ENCODE peak calls at places on chromosomes 6 and 20, in six cellular contexts. One of them, this sample, is unnamed.
A peak's percentile ranks its signal among the peaks of the same experiment; 100 is the strongest.

GRCh38 chr20:36093025-36093803 is 61.3 kb upstream of the EPB41L1 start:
- DNase-seq in DND-41: peak; percentile 27
- DNase-seq in astrocyte: no peak
- DNase-seq in SK-N-MC: no peak
- DNase-seq in endothelial cell of umbilical vein: peak; percentile 24
- DNase-seq in HCT116: no peak
- DNase-seq in this sample: peak; percentile 55

GRCh38 chr6:19327684-19328083 is 509.5 kb upstream of the ID4 start:
- DNase-seq in DND-41: no peak
- DNase-seq in astrocyte: no peak
- DNase-seq in SK-N-MC: no peak
- DNase-seq in endothelial cell of umbilical vein: no peak
- DNase-seq in HCT116: no peak
- DNase-seq in this sample: no peak

GRCh38 chr20:2734899-2735298 is 42.3 kb downstream of the EBF4 start:
- DNase-seq in DND-41: no peak
- DNase-seq in astrocyte: no peak
- DNase-seq in SK-N-MC: no peak
- DNase-seq in endothelial cell of umbilical vein: no peak
- DNase-seq in HCT116: no peak
- DNase-seq in this sample: no peak

GRCh38 chr6:55705381-55705780 is 126.4 kb upstream of the HMGCLL1 start:
- DNase-seq in DND-41: no peak
- DNase-seq in astrocyte: no peak
- DNase-seq in SK-N-MC: no peak
- DNase-seq in endothelial cell of umbilical vein: peak; percentile 80
- DNase-seq in HCT116: no peak
- DNase-seq in this sample: no peak

GRCh38 chr6:2861071-2861821 is 19.6 kb upstream of the SERPINB1 start:
- DNase-seq in DND-41: peak; percentile 54
- DNase-seq in astrocyte: no peak
- DNase-seq in SK-N-MC: no peak
- DNase-seq in endothelial cell of umbilical vein: no peak
- DNase-seq in HCT116: no peak
- DNase-seq in this sample: no peak

GRCh38 chr20:16295534-16295933 is 277.7 kb downstream of the KIF16B start:
- DNase-seq in DND-41: no peak
- DNase-seq in astrocyte: no peak
- DNase-seq in SK-N-MC: no peak
- DNase-seq in endothelial cell of umbilical vein: no peak
- DNase-seq in HCT116: no peak
- DNase-seq in this sample: no peak

GRCh38 chr20:60113771-60114170 is 155.5 kb downstream of the CDH26 start:
- DNase-seq in DND-41: no peak
- DNase-seq in astrocyte: no peak
- DNase-seq in SK-N-MC: no peak
- DNase-seq in endothelial cell of umbilical vein: no peak
- DNase-seq in HCT116: no peak
- DNase-seq in this sample: no peak

GRCh38 chr6:44468835-44469234 is 81.3 kb downstream of the CDC5L start:
- DNase-seq in DND-41: no peak
- DNase-seq in astrocyte: no peak
- DNase-seq in SK-N-MC: no peak
- DNase-seq in endothelial cell of umbilical vein: no peak
- DNase-seq in HCT116: no peak
- DNase-seq in this sample: no peak

GRCh38 chr6:139490482-139490881 is 116.0 kb upstream of the CITED2 start:
- DNase-seq in DND-41: no peak
- DNase-seq in astrocyte: no peak
- DNase-seq in SK-N-MC: no peak
- DNase-seq in endothelial cell of umbilical vein: peak; percentile 16
- DNase-seq in HCT116: no peak
- DNase-seq in this sample: peak; percentile 51

GRCh38 chr20:40980106-40980827 is 48.4 kb upstream of the TOP1 start:
- DNase-seq in DND-41: no peak
- DNase-seq in astrocyte: no peak
- DNase-seq in SK-N-MC: no peak
- DNase-seq in endothelial cell of umbilical vein: no peak
- DNase-seq in HCT116: no peak
- DNase-seq in this sample: no peak

DNA sequence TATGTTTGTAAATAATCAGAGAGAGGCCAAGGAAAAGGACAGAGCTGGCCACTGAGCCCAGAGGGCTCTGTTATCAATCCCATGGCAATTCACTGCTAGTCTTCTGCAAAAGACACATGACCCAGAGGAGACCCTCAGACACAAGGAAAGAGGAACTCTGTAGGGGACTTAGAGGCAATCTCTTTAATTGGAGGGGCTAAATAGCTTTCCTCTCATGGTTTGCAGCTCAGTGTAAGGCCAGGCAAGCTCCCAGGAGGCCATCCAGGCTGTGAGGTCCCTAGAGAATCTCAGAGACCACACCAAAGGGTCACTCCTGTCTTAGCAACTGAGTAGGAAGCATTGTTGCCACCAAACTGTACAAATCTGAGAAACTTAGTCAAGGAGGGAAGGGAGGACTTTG is 10.0 kb upstream of the HLA-DOA start:
- DNase-seq in DND-41: no peak
- DNase-seq in astrocyte: no peak
- DNase-seq in SK-N-MC: no peak
- DNase-seq in endothelial cell of umbilical vein: no peak
- DNase-seq in HCT116: no peak
- DNase-seq in this sample: no peak
- H3K9ac ChIP-seq in DND-41: no peak overlapping the region
- H3K9ac ChIP-seq in astrocyte: no peak overlapping the region
- H3K9ac ChIP-seq in SK-N-MC: no peak overlapping the region
- H3K9ac ChIP-seq in endothelial cell of umbilical vein: no peak overlapping the region
- H3K9ac ChIP-seq in HCT116: no peak overlapping the region
- H3K9ac ChIP-seq in this sample: no peak overlapping the region

GRCh38 chr6:160355001-160355400 is 6.8 kb downstream of the SLC22A3 start:
- DNase-seq in DND-41: no peak
- DNase-seq in astrocyte: peak; percentile 23
- DNase-seq in SK-N-MC: no peak
- DNase-seq in endothelial cell of umbilical vein: no peak
- DNase-seq in HCT116: no peak
- DNase-seq in this sample: peak; percentile 32
- H3K27ac ChIP-seq in DND-41: no peak overlapping the region
- H3K27ac ChIP-seq in astrocyte: no peak overlapping the region
- H3K27ac ChIP-seq in SK-N-MC: no peak overlapping the region
- H3K27ac ChIP-seq in endothelial cell of umbilical vein: no peak overlapping the region
- H3K27ac ChIP-seq in HCT116: no peak overlapping the region
- H3K27ac ChIP-seq in this sample: no peak overlapping the region

GRCh38 chr6:7727951-7728854 is 2.3 kb downstream of the BMP6 start:
- DNase-seq in DND-41: no peak
- DNase-seq in astrocyte: no peak
- DNase-seq in SK-N-MC: no peak
- DNase-seq in endothelial cell of umbilical vein: no peak
- DNase-seq in HCT116: no peak
- DNase-seq in this sample: peak; percentile 30

GRCh38 chr6:7725412-7725811 is 487 bp upstream of the BMP6 start:
- DNase-seq in DND-41: no peak
- DNase-seq in astrocyte: no peak
- DNase-seq in SK-N-MC: no peak
- DNase-seq in endothelial cell of umbilical vein: no peak
- DNase-seq in HCT116: no peak
- DNase-seq in this sample: no peak

GRCh38 chr6:7727150-7727950 is 1.5 kb downstream of the BMP6 start:
- DNase-seq in DND-41: no peak
- DNase-seq in astrocyte: no peak
- DNase-seq in SK-N-MC: no peak
- DNase-seq in endothelial cell of umbilical vein: no peak
- DNase-seq in HCT116: no peak
- DNase-seq in this sample: peak; percentile 24

GRCh38 chr6:7725849-7726415 is at the start of gene BMP6:
- DNase-seq in DND-41: no peak
- DNase-seq in astrocyte: peak; percentile 74
- DNase-seq in SK-N-MC: peak; percentile 26
- DNase-seq in endothelial cell of umbilical vein: peak; percentile 95
- DNase-seq in HCT116: peak; percentile 71
- DNase-seq in this sample: peak; percentile 74

GRCh38 chr6:7726416-7727149 is 684 bp downstream of the BMP6 start:
- DNase-seq in DND-41: no peak
- DNase-seq in astrocyte: no peak
- DNase-seq in SK-N-MC: no peak
- DNase-seq in endothelial cell of umbilical vein: no peak
- DNase-seq in HCT116: no peak
- DNase-seq in this sample: no peak
- H3K9ac ChIP-seq in DND-41: no peak overlapping the region
- H3K9ac ChIP-seq in astrocyte: peak overlapping the region; percentile 52
- H3K9ac ChIP-seq in SK-N-MC: no peak overlapping the region
- H3K9ac ChIP-seq in endothelial cell of umbilical vein: peak overlapping the region; percentile 97
- H3K9ac ChIP-seq in HCT116: no peak overlapping the region
- H3K9ac ChIP-seq in this sample: no peak overlapping the region

DNA sequence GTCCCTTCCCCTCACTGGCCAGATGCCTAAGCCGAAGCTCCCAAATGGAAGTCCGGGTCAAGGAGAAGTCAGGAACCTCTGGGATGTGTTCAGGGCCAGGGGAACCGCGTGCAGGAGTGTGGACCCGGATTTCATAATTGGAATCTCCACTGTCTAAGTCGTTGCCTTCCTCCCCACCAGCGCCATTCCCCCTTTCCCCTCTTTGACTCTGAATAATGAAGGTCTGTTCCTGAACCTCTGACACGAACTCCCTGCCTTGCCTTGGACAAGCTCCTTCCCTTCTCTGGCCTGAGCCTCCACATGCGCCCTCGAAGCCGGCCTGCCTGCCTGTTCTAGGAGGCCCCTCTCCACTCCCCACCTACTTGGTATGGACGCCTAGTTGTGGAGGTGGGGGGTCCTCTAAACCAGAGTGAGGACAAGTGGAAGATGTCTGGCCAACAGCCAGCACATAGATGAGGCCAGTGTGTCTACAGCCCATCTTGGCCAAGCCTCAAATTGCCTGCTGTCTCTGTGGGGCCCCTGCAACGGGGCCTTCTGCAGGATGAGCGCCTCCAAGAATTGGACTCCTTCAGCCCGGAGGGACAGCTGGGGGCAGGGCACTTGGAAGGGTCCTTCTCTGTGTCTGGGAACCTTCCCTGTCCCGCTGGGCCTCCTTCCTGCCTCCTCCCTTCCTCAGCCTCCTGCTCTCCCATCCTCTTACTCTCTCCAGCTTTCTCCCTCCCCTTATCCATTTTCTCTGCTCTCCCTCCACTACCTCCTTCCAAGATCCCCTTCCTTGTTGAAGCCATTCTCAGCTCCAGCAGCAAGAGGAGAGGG is 1.5 kb downstream of the MDFI start:
- DNase-seq in DND-41: no peak
- DNase-seq in astrocyte: no peak
- DNase-seq in SK-N-MC: no peak
- DNase-seq in endothelial cell of umbilical vein: no peak
- DNase-seq in HCT116: no peak
- DNase-seq in this sample: peak; percentile 33
- H3K27ac ChIP-seq in DND-41: no peak overlapping the region
- H3K27ac ChIP-seq in astrocyte: no peak overlapping the region
- H3K27ac ChIP-seq in SK-N-MC: peak overlapping the region; percentile 100
- H3K27ac ChIP-seq in endothelial cell of umbilical vein: no peak overlapping the region
- H3K27ac ChIP-seq in HCT116: no peak overlapping the region
- H3K27ac ChIP-seq in this sample: no peak overlapping the region

GRCh38 chr6:153167026-153167891 is 36.2 kb upstream of the RGS17 start:
- DNase-seq in DND-41: no peak
- DNase-seq in astrocyte: peak; percentile 87
- DNase-seq in SK-N-MC: no peak
- DNase-seq in endothelial cell of umbilical vein: peak; percentile 79
- DNase-seq in HCT116: peak; percentile 82
- DNase-seq in this sample: peak; percentile 93
- H3K9ac ChIP-seq in DND-41: no peak overlapping the region
- H3K9ac ChIP-seq in astrocyte: peak overlapping the region; percentile 58
- H3K9ac ChIP-seq in SK-N-MC: no peak overlapping the region
- H3K9ac ChIP-seq in endothelial cell of umbilical vein: peak overlapping the region; percentile 29
- H3K9ac ChIP-seq in HCT116: peak overlapping the region; percentile 52
- H3K9ac ChIP-seq in this sample: no peak overlapping the region

GRCh38 chr6:11492444-11493300 is 44.9 kb upstream of the TMEM170B start:
- DNase-seq in DND-41: no peak
- DNase-seq in astrocyte: peak; percentile 26
- DNase-seq in SK-N-MC: no peak
- DNase-seq in endothelial cell of umbilical vein: no peak
- DNase-seq in HCT116: no peak
- DNase-seq in this sample: peak; percentile 47
- H3K27ac ChIP-seq in DND-41: no peak overlapping the region
- H3K27ac ChIP-seq in astrocyte: no peak overlapping the region
- H3K27ac ChIP-seq in SK-N-MC: no peak overlapping the region
- H3K27ac ChIP-seq in endothelial cell of umbilical vein: no peak overlapping the region
- H3K27ac ChIP-seq in HCT116: no peak overlapping the region
- H3K27ac ChIP-seq in this sample: no peak overlapping the region